ENCODE peak calls at places on chromosomes 16 and 17, in nine cellular contexts. One of them, this sample, is unnamed.
A peak's percentile ranks its signal among the peaks of the same experiment; 100 is the strongest.

GRCh38 chr16:15856217-15856616 is 611 bp downstream of the MYH11 start:
- DNase-seq in HCT116: no peak
- DNase-seq in kidney tubule cell: no peak
- DNase-seq in activated B cell treated with CpG ODN at 0.5 μM for 24 hours: no peak
- DNase-seq in left kidney: no peak
- DNase-seq in cardiac muscle cell: no peak
- DNase-seq in stimulated activated CD8-positive, alpha-beta memory T cell treated with anti-CD3 and anti-CD28 coated beads, Interleukin-4, amount 100 ng/mL, for 1 hour: no peak
- DNase-seq in breast epithelium: no peak
- DNase-seq in germinal center: peak; percentile 44
- DNase-seq in this sample: no peak

GRCh38 chr17:69540356-69540755 is 125.9 kb downstream of the MAP2K6 start:
- DNase-seq in breast epithelium: no peak
- DNase-seq in stimulated activated CD8-positive, alpha-beta memory T cell treated with anti-CD3 and anti-CD28 coated beads, Interleukin-4, amount 100 ng/mL, for 1 hour: no peak
- DNase-seq in kidney tubule cell: no peak
- DNase-seq in germinal center: no peak
- DNase-seq in activated B cell treated with CpG ODN at 0.5 μM for 24 hours: no peak
- DNase-seq in HCT116: no peak
- DNase-seq in left kidney: no peak
- DNase-seq in cardiac muscle cell: peak; percentile 31
- DNase-seq in this sample: no peak

GRCh38 chr16:24535827-24536226 is 3.5 kb upstream of the RBBP6 start:
- DNase-seq in activated B cell treated with CpG ODN at 0.5 μM for 24 hours: no peak
- DNase-seq in cardiac muscle cell: no peak
- DNase-seq in left kidney: no peak
- DNase-seq in germinal center: no peak
- DNase-seq in kidney tubule cell: no peak
- DNase-seq in HCT116: no peak
- DNase-seq in breast epithelium: no peak
- DNase-seq in stimulated activated CD8-positive, alpha-beta memory T cell treated with anti-CD3 and anti-CD28 coated beads, Interleukin-4, amount 100 ng/mL, for 1 hour: no peak
- DNase-seq in this sample: no peak

GRCh38 chr17:55547027-55547670 is 35.9 kb upstream of the SMIM36 start:
- DNase-seq in activated B cell treated with CpG ODN at 0.5 μM for 24 hours: no peak
- DNase-seq in stimulated activated CD8-positive, alpha-beta memory T cell treated with anti-CD3 and anti-CD28 coated beads, Interleukin-4, amount 100 ng/mL, for 1 hour: no peak
- DNase-seq in germinal center: no peak
- DNase-seq in HCT116: no peak
- DNase-seq in left kidney: peak; percentile 93
- DNase-seq in cardiac muscle cell: peak; percentile 39
- DNase-seq in kidney tubule cell: no peak
- DNase-seq in breast epithelium: no peak
- DNase-seq in this sample: no peak

GRCh38 chr16:46932802-46933201 is 40.7 kb downstream of the DNAJA2 start:
- DNase-seq in left kidney: no peak
- DNase-seq in activated B cell treated with CpG ODN at 0.5 μM for 24 hours: no peak
- DNase-seq in cardiac muscle cell: no peak
- DNase-seq in HCT116: no peak
- DNase-seq in germinal center: peak; percentile 73
- DNase-seq in stimulated activated CD8-positive, alpha-beta memory T cell treated with anti-CD3 and anti-CD28 coated beads, Interleukin-4, amount 100 ng/mL, for 1 hour: no peak
- DNase-seq in kidney tubule cell: no peak
- DNase-seq in breast epithelium: no peak
- DNase-seq in this sample: no peak

GRCh38 chr17:82823004-82823403 is 16.8 kb downstream of the ZNF750 start:
- DNase-seq in stimulated activated CD8-positive, alpha-beta memory T cell treated with anti-CD3 and anti-CD28 coated beads, Interleukin-4, amount 100 ng/mL, for 1 hour: no peak
- DNase-seq in germinal center: no peak
- DNase-seq in left kidney: no peak
- DNase-seq in kidney tubule cell: no peak
- DNase-seq in activated B cell treated with CpG ODN at 0.5 μM for 24 hours: no peak
- DNase-seq in breast epithelium: no peak
- DNase-seq in cardiac muscle cell: no peak
- DNase-seq in HCT116: no peak
- DNase-seq in this sample: no peak

GRCh38 chr17:2059837-2060658 is 5.1 kb downstream of the HIC1 start:
- DNase-seq in kidney tubule cell: no peak
- DNase-seq in left kidney: no peak
- DNase-seq in cardiac muscle cell: no peak
- DNase-seq in stimulated activated CD8-positive, alpha-beta memory T cell treated with anti-CD3 and anti-CD28 coated beads, Interleukin-4, amount 100 ng/mL, for 1 hour: no peak
- DNase-seq in germinal center: no peak
- DNase-seq in activated B cell treated with CpG ODN at 0.5 μM for 24 hours: no peak
- DNase-seq in HCT116: no peak
- DNase-seq in breast epithelium: no peak
- DNase-seq in this sample: no peak

GRCh38 chr17:11031787-11032186 is 193.9 kb upstream of the PIRT start:
- DNase-seq in left kidney: peak; percentile 4
- DNase-seq in kidney tubule cell: no peak
- DNase-seq in activated B cell treated with CpG ODN at 0.5 μM for 24 hours: no peak
- DNase-seq in cardiac muscle cell: no peak
- DNase-seq in germinal center: no peak
- DNase-seq in stimulated activated CD8-positive, alpha-beta memory T cell treated with anti-CD3 and anti-CD28 coated beads, Interleukin-4, amount 100 ng/mL, for 1 hour: no peak
- DNase-seq in HCT116: no peak
- DNase-seq in breast epithelium: no peak
- DNase-seq in this sample: no peak

GRCh38 chr17:353213-353837 is 718 bp upstream of the RPH3AL start:
- DNase-seq in left kidney: no peak
- DNase-seq in stimulated activated CD8-positive, alpha-beta memory T cell treated with anti-CD3 and anti-CD28 coated beads, Interleukin-4, amount 100 ng/mL, for 1 hour: no peak
- DNase-seq in breast epithelium: no peak
- DNase-seq in HCT116: no peak
- DNase-seq in germinal center: no peak
- DNase-seq in kidney tubule cell: no peak
- DNase-seq in activated B cell treated with CpG ODN at 0.5 μM for 24 hours: no peak
- DNase-seq in cardiac muscle cell: no peak
- DNase-seq in this sample: no peak

This sample was measured in heart left ventricle.